ENCODE peak calls at places on chromosome 16, in five cellular contexts. Y is A549, X is NCI-H345, S is glutamatergic neuron, T is body of pancreas. I is an unnamed sample.

GRCh38 chr16:57723170-57723569 is 12.4 kb upstream of the KATNB1 start:
- DNase-seq in Y (peak; percentile 63), X (no peak), S (peak; percentile 46), T (no peak), I (no peak)

GRCh38 chr16:16019488-16019887 is 70.1 kb downstream of the ABCC1 start:
- DNase-seq in Y (peak; percentile 86), X (no peak), S (no peak), T (no peak), I (no peak)

GRCh38 chr16:26715969-26716368 is 350.8 kb upstream of the C16orf82 start:
- DNase-seq in Y (no peak), X (no peak), S (no peak), T (no peak), I (no peak)

GRCh38 chr16:2236362-2237075 is at the start of gene DNASE1L2:
- DNase-seq in Y (peak; percentile 52), X (no peak), S (peak; percentile 67), T (peak; percentile 41), I (peak; percentile 52)

GRCh38 chr16:1743376-1744337 is 27.7 kb downstream of the NME3 start:
- DNase-seq in Y (no peak), X (no peak), S (peak; percentile 16), T (no peak), I (no peak)

GRCh38 chr16:52591441-52592215 is 44.7 kb upstream of the TOX3 start:
- DNase-seq in Y (no peak), X (no peak), S (no peak), T (no peak), I (no peak)

GRCh38 chr16:89897204-89897603 is 21.5 kb upstream of the MC1R start:
- DNase-seq in Y (no peak), X (no peak), S (no peak), T (no peak), I (no peak)

GRCh38 chr16:79980650-79981521 is 380.3 kb upstream of the MAF start:
- DNase-seq in Y (no peak), X (no peak), S (no peak), T (no peak), I (no peak)

GRCh38 chr16:68790130-68790761 is 53.1 kb upstream of the TANGO6 start:
- DNase-seq in Y (peak; percentile 67), X (no peak), S (no peak), T (peak; percentile 58), I (no peak)

GRCh38 chr16:87945351-87946042 is 5.7 kb upstream of the BANP start:
- DNase-seq in Y (peak; percentile 50), X (peak; percentile 91), S (peak; percentile 56), T (peak; percentile 85), I (peak; percentile 76)

GRCh38 chr16:10086620-10087019 is 95.6 kb downstream of the GRIN2A start:
- DNase-seq in Y (no peak), X (no peak), S (no peak), T (no peak), I (no peak)

GRCh38 chr16:27402964-27403600 is 1.1 kb downstream of the IL21R start:
- DNase-seq in Y (no peak), X (no peak), S (peak; percentile 36), T (no peak), I (no peak)

GRCh38 chr16:1670371-1670770 is 7.7 kb upstream of the JPT2 start:
- DNase-seq in Y (no peak), X (no peak), S (no peak), T (no peak), I (peak; percentile 33)

GRCh38 chr16:11165349-11165748 is 90.7 kb downstream of the SOCS1 start:
- DNase-seq in Y (no peak), X (no peak), S (no peak), T (no peak), I (no peak)

GRCh38 chr16:50281391-50282009 is 15.1 kb downstream of the ADCY7 start:
- DNase-seq in Y (no peak), X (no peak), S (no peak), T (no peak), I (peak; percentile 57)

GRCh38 chr16:19419691-19420060 is 2.0 kb downstream of the TMC5 start:
- DNase-seq in Y (peak; percentile 93), X (no peak), S (no peak), T (no peak), I (no peak)

GRCh38 chr16:48235058-48235555 is 9.0 kb upstream of the LONP2 start:
- DNase-seq in Y (no peak), X (no peak), S (no peak), T (no peak), I (no peak)

GRCh38 chr16:46859719-46860152 is 24.4 kb upstream of the GPT2 start:
- DNase-seq in Y (peak; percentile 84), X (no peak), S (no peak), T (no peak), I (peak; percentile 26)

GRCh38 chr16:47046726-47047602 is 73.5 kb upstream of the DNAJA2 start:
- DNase-seq in Y (no peak), X (no peak), S (no peak), T (no peak), I (no peak)

I was measured in mucosa of descending colon.